ENCODE peak calls at places on chromosomes 12 and 14, in four cellular contexts. One of them, this sample, is unnamed.

GRCh38 chr12:25958254-25959068 is at the start of gene RASSF8:
- DNase-seq in testis: peak; percentile 66
- DNase-seq in heart right ventricle: peak; percentile 83
- DNase-seq in hepatocyte: peak; percentile 93
- DNase-seq in this sample: peak; percentile 12

GRCh38 chr12:42468853-42469252 is 120.7 kb downstream of the PRICKLE1 start:
- DNase-seq in testis: no peak
- DNase-seq in heart right ventricle: no peak
- DNase-seq in hepatocyte: no peak
- DNase-seq in this sample: no peak

GRCh38 chr14:101125719-101126375 is 222.3 kb upstream of the RTL1 start:
- DNase-seq in testis: no peak
- DNase-seq in heart right ventricle: no peak
- DNase-seq in hepatocyte: no peak
- DNase-seq in this sample: no peak

GRCh38 chr14:93980464-93981201 is 4.3 kb upstream of the ASB2 start:
- DNase-seq in testis: no peak
- DNase-seq in heart right ventricle: peak; percentile 81
- DNase-seq in hepatocyte: no peak
- DNase-seq in this sample: no peak

GRCh38 chr12:81337891-81338290 is 260.0 kb downstream of the ACSS3 start:
- DNase-seq in testis: no peak
- DNase-seq in heart right ventricle: no peak
- DNase-seq in hepatocyte: no peak
- DNase-seq in this sample: no peak

GRCh38 chr12:85092814-85093370 is 56.7 kb downstream of the LRRIQ1 start:
- DNase-seq in testis: no peak
- DNase-seq in heart right ventricle: no peak
- DNase-seq in hepatocyte: no peak
- DNase-seq in this sample: no peak

GRCh38 chr12:15726757-15727112 is 62.5 kb downstream of the EPS8 start:
- DNase-seq in testis: no peak
- DNase-seq in heart right ventricle: no peak
- DNase-seq in hepatocyte: no peak
- DNase-seq in this sample: no peak

GRCh38 chr12:77357654-77358053 is 292.3 kb upstream of the E2F7 start:
- DNase-seq in testis: no peak
- DNase-seq in heart right ventricle: no peak
- DNase-seq in hepatocyte: no peak
- DNase-seq in this sample: no peak

GRCh38 chr12:57063991-57064725 is 14.2 kb upstream of the MYO1A start:
- DNase-seq in testis: no peak
- DNase-seq in heart right ventricle: no peak
- DNase-seq in hepatocyte: no peak
- DNase-seq in this sample: no peak

GRCh38 chr14:94636744-94637412 is 24.7 kb downstream of the SERPINA3 start:
- DNase-seq in testis: no peak
- DNase-seq in heart right ventricle: no peak
- DNase-seq in hepatocyte: no peak
- DNase-seq in this sample: no peak

GRCh38 chr12:124379938-124380754 is 85.3 kb downstream of the RFLNA start:
- DNase-seq in testis: peak; percentile 76
- DNase-seq in heart right ventricle: peak; percentile 62
- DNase-seq in hepatocyte: peak; percentile 73
- DNase-seq in this sample: no peak

GRCh38 chr12:42729532-42729895 is 140.0 kb upstream of the PRICKLE1 start:
- DNase-seq in testis: no peak
- DNase-seq in heart right ventricle: no peak
- DNase-seq in hepatocyte: peak; percentile 28
- DNase-seq in this sample: no peak

GRCh38 chr12:87107270-87107669 is 851.1 kb upstream of the MGAT4C start:
- DNase-seq in testis: no peak
- DNase-seq in heart right ventricle: no peak
- DNase-seq in hepatocyte: no peak
- DNase-seq in this sample: no peak

GRCh38 chr14:53035796-53036195 is 84.9 kb upstream of the FERMT2 start:
- DNase-seq in testis: no peak
- DNase-seq in heart right ventricle: no peak
- DNase-seq in hepatocyte: no peak
- DNase-seq in this sample: no peak

GRCh38 chr12:105724651-105725050 is 394.2 kb downstream of the C12orf75 start:
- DNase-seq in testis: no peak
- DNase-seq in heart right ventricle: no peak
- DNase-seq in hepatocyte: no peak
- DNase-seq in this sample: no peak

GRCh38 chr12:76720068-76720467 is 43.8 kb upstream of the ZDHHC17 start:
- DNase-seq in testis: no peak
- DNase-seq in heart right ventricle: no peak
- DNase-seq in hepatocyte: no peak
- DNase-seq in this sample: no peak

GRCh38 chr14:86852530-86852929 is 1140.5 kb downstream of the GALC start:
- DNase-seq in testis: no peak
- DNase-seq in heart right ventricle: no peak
- DNase-seq in hepatocyte: no peak
- DNase-seq in this sample: no peak

GRCh38 chr12:49916129-49916919 is 12.6 kb upstream of the FAIM2 start:
- DNase-seq in testis: no peak
- DNase-seq in heart right ventricle: no peak
- DNase-seq in hepatocyte: no peak
- DNase-seq in this sample: no peak

GRCh38 chr12:2113501-2113912 is 60.7 kb downstream of the CACNA1C start:
- DNase-seq in testis: no peak
- DNase-seq in heart right ventricle: peak; percentile 75
- DNase-seq in hepatocyte: no peak
- DNase-seq in this sample: peak; percentile 39

GRCh38 chr12:22318122-22318737 is 16.3 kb downstream of the ST8SIA1 start:
- DNase-seq in testis: no peak
- DNase-seq in heart right ventricle: no peak
- DNase-seq in hepatocyte: peak; percentile 22
- DNase-seq in this sample: no peak

GRCh38 chr14:105324080-105324778 is 9.7 kb downstream of the PACS2 start:
- DNase-seq in testis: no peak
- DNase-seq in heart right ventricle: peak; percentile 69
- DNase-seq in hepatocyte: no peak
- DNase-seq in this sample: no peak

GRCh38 chr12:2265461-2266167 is 212.8 kb downstream of the CACNA1C start:
- DNase-seq in testis: no peak
- DNase-seq in heart right ventricle: no peak
- DNase-seq in hepatocyte: no peak
- DNase-seq in this sample: no peak

GRCh38 chr14:61203059-61203753 is 77.9 kb downstream of the TMEM30B start:
- DNase-seq in testis: no peak
- DNase-seq in heart right ventricle: no peak
- DNase-seq in hepatocyte: no peak
- DNase-seq in this sample: no peak

GRCh38 chr14:38211258-38211735 is 3.6 kb downstream of the SSTR1 start:
- DNase-seq in testis: no peak
- DNase-seq in heart right ventricle: no peak
- DNase-seq in hepatocyte: peak; percentile 12
- DNase-seq in this sample: peak; percentile 56

GRCh38 chr12:12714276-12715001 is 2.7 kb upstream of the CDKN1B start:
- DNase-seq in testis: peak; percentile 68
- DNase-seq in heart right ventricle: no peak
- DNase-seq in hepatocyte: peak; percentile 58
- DNase-seq in this sample: peak; percentile 65

GRCh38 chr12:14185441-14186192 is 179.9 kb upstream of the ATF7IP start:
- DNase-seq in testis: peak; percentile 48
- DNase-seq in heart right ventricle: no peak
- DNase-seq in hepatocyte: peak; percentile 80
- DNase-seq in this sample: peak; percentile 79

GRCh38 chr12:76117751-76118150 is 33.3 kb upstream of the NAP1L1 start:
- DNase-seq in testis: no peak
- DNase-seq in heart right ventricle: no peak
- DNase-seq in hepatocyte: no peak
- DNase-seq in this sample: no peak

GRCh38 chr12:17203497-17203896 is 597.5 kb upstream of the LMO3 start:
- DNase-seq in testis: no peak
- DNase-seq in heart right ventricle: no peak
- DNase-seq in hepatocyte: no peak
- DNase-seq in this sample: no peak

GRCh38 chr12:112349440-112349839 is 32.8 kb downstream of the HECTD4 start:
- DNase-seq in testis: no peak
- DNase-seq in heart right ventricle: no peak
- DNase-seq in hepatocyte: no peak
- DNase-seq in this sample: no peak

GRCh38 chr14:65095633-65096205 is 6.6 kb downstream of the MAX start:
- DNase-seq in testis: peak; percentile 58
- DNase-seq in heart right ventricle: peak; percentile 32
- DNase-seq in hepatocyte: peak; percentile 53
- DNase-seq in this sample: peak; percentile 39

GRCh38 chr14:97315790-97316189 is 518.6 kb downstream of the VRK1 start:
- DNase-seq in testis: no peak
- DNase-seq in heart right ventricle: no peak
- DNase-seq in hepatocyte: no peak
- DNase-seq in this sample: no peak

GRCh38 chr14:61211476-61212262 is 69.5 kb downstream of the TMEM30B start:
- DNase-seq in testis: no peak
- DNase-seq in heart right ventricle: no peak
- DNase-seq in hepatocyte: no peak
- DNase-seq in this sample: no peak

GRCh38 chr14:52553002-52553670 is 500 bp downstream of the GPR137C start:
- DNase-seq in testis: peak; percentile 36
- DNase-seq in heart right ventricle: no peak
- DNase-seq in hepatocyte: peak; percentile 68
- DNase-seq in this sample: peak; percentile 9

GRCh38 chr12:31235868-31236395 is 90.0 kb downstream of the SINHCAF start:
- DNase-seq in testis: no peak
- DNase-seq in heart right ventricle: no peak
- DNase-seq in hepatocyte: no peak
- DNase-seq in this sample: no peak

GRCh38 chr12:19744760-19745218 is 305.5 kb downstream of the AEBP2 start:
- DNase-seq in testis: no peak
- DNase-seq in heart right ventricle: no peak
- DNase-seq in hepatocyte: no peak
- DNase-seq in this sample: peak; percentile 43

GRCh38 chr12:31221566-31221945 is 104.4 kb downstream of the SINHCAF start:
- DNase-seq in testis: no peak
- DNase-seq in heart right ventricle: no peak
- DNase-seq in hepatocyte: no peak
- DNase-seq in this sample: no peak

GRCh38 chr14:35201066-35201465 is 78.7 kb downstream of the PRORP start:
- DNase-seq in testis: no peak
- DNase-seq in heart right ventricle: no peak
- DNase-seq in hepatocyte: no peak
- DNase-seq in this sample: peak; percentile 16

GRCh38 chr14:71856199-71856919 is 75.9 kb upstream of the RGS6 start:
- DNase-seq in testis: no peak
- DNase-seq in heart right ventricle: no peak
- DNase-seq in hepatocyte: no peak
- DNase-seq in this sample: no peak
- H3K4me3 ChIP-seq in testis: no peak overlapping the region
- H3K4me3 ChIP-seq in heart right ventricle: no peak overlapping the region
- H3K4me3 ChIP-seq in hepatocyte: no peak overlapping the region
- H3K4me3 ChIP-seq in this sample: no peak overlapping the region

GRCh38 chr14:70887207-70888150 is 19.8 kb upstream of the PCNX1 start:
- DNase-seq in testis: no peak
- DNase-seq in heart right ventricle: no peak
- DNase-seq in hepatocyte: no peak
- DNase-seq in this sample: peak; percentile 19
- H3K4me1 ChIP-seq in testis: peaks cover 4% of the 10 kb centered on the region
- H3K4me1 ChIP-seq in heart right ventricle: no peaks in the 10 kb centered on the region
- H3K4me1 ChIP-seq in hepatocyte: no peaks in the 10 kb centered on the region
- H3K4me1 ChIP-seq in this sample: no peaks in the 10 kb centered on the region

GRCh38 chr12:114480309-114481199 is 74.6 kb upstream of the TBX5 start:
- DNase-seq in testis: no peak
- DNase-seq in heart right ventricle: no peak
- DNase-seq in hepatocyte: peak; percentile 29
- DNase-seq in this sample: no peak

GRCh38 chr12:114479831-114480230 is 73.9 kb upstream of the TBX5 start:
- DNase-seq in testis: peak; percentile 16
- DNase-seq in heart right ventricle: no peak
- DNase-seq in hepatocyte: peak; percentile 31
- DNase-seq in this sample: no peak

GRCh38 chr12:114478891-114479290 is 72.9 kb upstream of the TBX5 start:
- DNase-seq in testis: no peak
- DNase-seq in heart right ventricle: no peak
- DNase-seq in hepatocyte: no peak
- DNase-seq in this sample: no peak

GRCh38 chr12:114483996-114484395 is 78.1 kb upstream of the TBX5 start:
- DNase-seq in testis: no peak
- DNase-seq in heart right ventricle: no peak
- DNase-seq in hepatocyte: no peak
- DNase-seq in this sample: no peak

GRCh38 chr12:114481200-114481535 is 75.2 kb upstream of the TBX5 start:
- DNase-seq in testis: no peak
- DNase-seq in heart right ventricle: no peak
- DNase-seq in hepatocyte: no peak
- DNase-seq in this sample: no peak
- H3K4me3 ChIP-seq in testis: no peak overlapping the region
- H3K4me3 ChIP-seq in heart right ventricle: peak overlapping the region; percentile 42
- H3K4me3 ChIP-seq in hepatocyte: peak overlapping the region; percentile 57
- H3K4me3 ChIP-seq in this sample: no peak overlapping the region

GRCh38 chr14:77026166-77026929 is 2.2 kb downstream of the IRF2BPL start:
- DNase-seq in testis: no peak
- DNase-seq in heart right ventricle: peak; percentile 52
- DNase-seq in hepatocyte: peak; percentile 60
- DNase-seq in this sample: peak; percentile 59

GRCh38 chr14:77024171-77024627 is 4.3 kb downstream of the IRF2BPL start:
- DNase-seq in testis: peak; percentile 53
- DNase-seq in heart right ventricle: no peak
- DNase-seq in hepatocyte: peak; percentile 81
- DNase-seq in this sample: peak; percentile 76

GRCh38 chr14:77027538-77028383 is 747 bp downstream of the IRF2BPL start:
- DNase-seq in testis: peak; percentile 78
- DNase-seq in heart right ventricle: peak; percentile 81
- DNase-seq in hepatocyte: peak; percentile 87
- DNase-seq in this sample: peak; percentile 58

GRCh38 chr14:77026930-77027537 is 1.5 kb downstream of the IRF2BPL start:
- DNase-seq in testis: no peak
- DNase-seq in heart right ventricle: peak; percentile 50
- DNase-seq in hepatocyte: peak; percentile 74
- DNase-seq in this sample: peak; percentile 50

DNA sequence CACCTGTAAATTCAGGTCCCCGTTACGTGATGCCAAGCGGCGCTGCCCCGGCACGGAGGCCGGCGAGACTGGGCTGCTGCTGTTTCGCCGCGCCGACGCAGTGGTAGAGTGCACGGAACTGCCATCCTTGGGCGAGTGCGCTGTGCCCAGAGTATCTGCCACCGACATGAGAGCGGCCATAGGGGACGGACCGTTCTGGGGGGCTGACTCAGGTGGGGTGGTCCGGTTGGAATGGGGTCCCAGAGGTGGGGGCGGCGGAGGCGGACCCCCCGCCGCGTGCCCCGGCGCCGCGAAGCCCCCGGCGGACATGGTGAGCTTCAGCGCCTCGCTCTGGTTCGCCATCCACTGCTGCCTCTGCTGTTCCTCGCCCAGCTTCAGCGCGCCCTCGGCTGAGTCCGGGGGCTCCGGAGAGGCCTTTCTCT is 2.8 kb downstream of the IRF2BPL start:
- DNase-seq in testis: no peak
- DNase-seq in heart right ventricle: no peak
- DNase-seq in hepatocyte: no peak
- DNase-seq in this sample: no peak
- H3K4me1 ChIP-seq in testis: peaks cover 44% of the 10 kb centered on the region
- H3K4me1 ChIP-seq in heart right ventricle: peaks cover 56% of the 10 kb centered on the region
- H3K4me1 ChIP-seq in hepatocyte: peaks cover 46% of the 10 kb centered on the region
- H3K4me1 ChIP-seq in this sample: no peaks in the 10 kb centered on the region

GRCh38 chr12:92070054-92070863 is 75.4 kb downstream of the BTG1 start:
- DNase-seq in testis: no peak
- DNase-seq in heart right ventricle: no peak
- DNase-seq in hepatocyte: peak; percentile 78
- DNase-seq in this sample: peak; percentile 94
- H3K4me3 ChIP-seq in testis: no peak overlapping the region
- H3K4me3 ChIP-seq in heart right ventricle: no peak overlapping the region
- H3K4me3 ChIP-seq in hepatocyte: no peak overlapping the region
- H3K4me3 ChIP-seq in this sample: no peak overlapping the region